ENCODE peak calls at places on chromosomes 13 and 19, in six cellular contexts. C, F, K, Z, Y and L are unnamed samples.

GRCh38 chr13:100100115-100100879 is 11.4 kb downstream of the PCCA start:
- DNase-seq in C (peak), F (peak), K (no peak), Z (peak), Y (no peak), L (no peak)

GRCh38 chr19:383040-383439 is 25.9 kb downstream of the C2CD4C start:
- DNase-seq in C (no peak), F (no peak), K (no peak), Z (no peak), Y (no peak), L (no peak)

GRCh38 chr19:43784251-43784980 is 3.6 kb upstream of the KCNN4 start:
- DNase-seq in C (peak), F (peak), K (no peak), Z (peak), Y (no peak), L (no peak)

GRCh38 chr19:13164370-13165090 is 14.3 kb downstream of the IER2 start:
- DNase-seq in C (peak), F (peak), K (no peak), Z (peak), Y (no peak), L (no peak)

GRCh38 chr13:110853235-110853721 is 61.6 kb downstream of the ANKRD10 start:
- DNase-seq in C (no peak), F (no peak), K (no peak), Z (no peak), Y (no peak), L (no peak)

GRCh38 chr13:43269037-43269476 is 245.7 kb downstream of the DNAJC15 start:
- DNase-seq in C (no peak), F (peak), K (no peak), Z (peak), Y (no peak), L (peak)

GRCh38 chr13:43874512-43875092 is 4.9 kb downstream of the CCDC122 start:
- DNase-seq in C (no peak), F (peak), K (no peak), Z (no peak), Y (no peak), L (no peak)

GRCh38 chr13:114248011-114248410 is 13.3 kb downstream of the CDC16 start:
- DNase-seq in C (no peak), F (peak), K (no peak), Z (no peak), Y (no peak), L (no peak)

GRCh38 chr13:98577823-98578285 is 947 bp upstream of the STK24 start:
- DNase-seq in C (no peak), F (no peak), K (no peak), Z (peak), Y (no peak), L (no peak)

GRCh38 chr13:98575876-98576214 is 1.1 kb downstream of the STK24 start:
- DNase-seq in C (no peak), F (no peak), K (no peak), Z (no peak), Y (no peak), L (no peak)

GRCh38 chr13:98575009-98575866 is 1.7 kb downstream of the STK24 start:
- DNase-seq in C (no peak), F (no peak), K (no peak), Z (no peak), Y (no peak), L (no peak)

GRCh38 chr13:98576215-98576945 is 527 bp downstream of the STK24 start:
- DNase-seq in C (peak), F (no peak), K (peak), Z (peak), Y (no peak), L (no peak)

GRCh38 chr13:98576963-98577822 is at the start of gene STK24:
- DNase-seq in C (peak), F (peak), K (peak), Z (peak), Y (no peak), L (no peak)
- TF ChIP-seq POLR2A in C (no peak), F (peak), K (peak), Z (no peak), Y (peak), L (no peak)

DNA sequence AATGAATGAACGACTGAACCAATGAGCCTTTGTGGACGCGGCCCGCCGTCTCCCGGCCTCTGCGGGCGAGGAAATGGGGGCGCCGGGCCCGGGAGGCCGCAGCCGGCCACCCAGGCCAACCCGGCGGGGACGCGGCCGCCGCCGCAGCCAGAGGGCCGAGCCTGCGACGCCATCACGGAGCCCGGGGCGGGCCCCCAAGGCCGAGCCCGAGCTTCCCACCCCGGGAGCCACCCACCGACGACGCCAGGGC is 216 bp downstream of the SUGP2 start:
- DNase-seq in C (no peak), F (no peak), K (no peak), Z (peak), Y (no peak), L (no peak)
- H3K4me3 ChIP-seq in C (peak), F (peak), K (peak), Z (peak), Y (peak), L (peak)

GRCh38 chr13:48094781-48095502 is at the start of gene MED4:
- DNase-seq in C (peak), F (peak), K (peak), Z (peak), Y (peak), L (peak)
- TF ChIP-seq POLR2A in C (peak), F (peak), K (peak), Z (no peak), Y (peak), L (peak)

DNA sequence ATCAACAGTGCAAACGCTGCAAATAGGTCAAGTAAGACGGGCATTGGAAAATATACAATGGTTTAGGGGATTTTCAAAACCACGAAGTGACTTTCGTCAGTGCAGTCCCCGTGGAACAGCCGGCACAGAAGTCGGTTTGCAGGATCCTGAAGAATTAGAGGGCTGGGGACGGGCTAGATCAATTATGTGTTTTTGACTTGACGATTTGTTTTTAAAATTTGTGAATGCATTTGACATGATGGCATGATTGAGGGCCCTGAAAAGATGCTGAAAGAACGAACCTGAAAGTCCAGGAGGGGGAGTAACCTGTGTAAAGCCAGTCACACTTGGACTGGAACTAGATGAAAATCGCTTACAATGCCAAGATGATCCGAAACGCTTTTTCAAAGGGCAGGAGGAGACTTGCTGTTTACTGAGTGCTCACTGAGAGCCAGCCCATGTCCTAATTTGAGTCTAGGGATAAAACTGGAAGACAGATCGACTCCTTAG is 8.9 kb upstream of the DGKH start:
- DNase-seq in C (peak), F (no peak), K (no peak), Z (no peak), Y (no peak), L (no peak)
- H3K4me3 ChIP-seq in C (peak), F (peak), K (peak), Z (peak), Y (peak), L (peak)